ENCODE peak calls at places on chromosomes 5 and 9, in seven cellular contexts. One of them, this sample, is unnamed.

GRCh38 chr5:178155065-178155464 is 1.4 kb upstream of the NHP2 start:
- DNase-seq in NCI-H1417: no peak
- DNase-seq in activated CD4-positive, CD25-positive, alpha-beta regulatory T cell: no peak
- DNase-seq in mesenteric fat pad: no peak
- DNase-seq in DMS 273 treated with DMSO at 0.1 percent for 48 hours: no peak
- DNase-seq in GM04504: no peak
- DNase-seq in C1 segment of cervical spinal cord: no peak
- DNase-seq in this sample: no peak

GRCh38 chr9:88173378-88173999 is 35.2 kb upstream of the SPATA31C2 start:
- DNase-seq in NCI-H1417: peak
- DNase-seq in activated CD4-positive, CD25-positive, alpha-beta regulatory T cell: peak
- DNase-seq in mesenteric fat pad: no peak
- DNase-seq in DMS 273 treated with DMSO at 0.1 percent for 48 hours: peak
- DNase-seq in GM04504: peak
- DNase-seq in C1 segment of cervical spinal cord: no peak
- DNase-seq in this sample: peak

GRCh38 chr9:121503443-121503842 is 3.8 kb upstream of the GGTA1 start:
- DNase-seq in NCI-H1417: no peak
- DNase-seq in activated CD4-positive, CD25-positive, alpha-beta regulatory T cell: no peak
- DNase-seq in mesenteric fat pad: no peak
- DNase-seq in DMS 273 treated with DMSO at 0.1 percent for 48 hours: no peak
- DNase-seq in GM04504: no peak
- DNase-seq in C1 segment of cervical spinal cord: no peak
- DNase-seq in this sample: no peak

GRCh38 chr9:21252727-21253547 is 13.1 kb upstream of the IFNA14 start:
- DNase-seq in NCI-H1417: no peak
- DNase-seq in activated CD4-positive, CD25-positive, alpha-beta regulatory T cell: no peak
- DNase-seq in mesenteric fat pad: no peak
- DNase-seq in DMS 273 treated with DMSO at 0.1 percent for 48 hours: peak
- DNase-seq in GM04504: peak
- DNase-seq in C1 segment of cervical spinal cord: no peak
- DNase-seq in this sample: no peak

GRCh38 chr5:177296581-177296980 is 6.9 kb downstream of the RAB24 start:
- DNase-seq in NCI-H1417: no peak
- DNase-seq in activated CD4-positive, CD25-positive, alpha-beta regulatory T cell: no peak
- DNase-seq in mesenteric fat pad: no peak
- DNase-seq in DMS 273 treated with DMSO at 0.1 percent for 48 hours: no peak
- DNase-seq in GM04504: no peak
- DNase-seq in C1 segment of cervical spinal cord: no peak
- DNase-seq in this sample: no peak

GRCh38 chr5:17436766-17437221 is 61.2 kb upstream of the TAF11L2 start:
- DNase-seq in NCI-H1417: no peak
- DNase-seq in activated CD4-positive, CD25-positive, alpha-beta regulatory T cell: no peak
- DNase-seq in mesenteric fat pad: no peak
- DNase-seq in DMS 273 treated with DMSO at 0.1 percent for 48 hours: no peak
- DNase-seq in GM04504: peak
- DNase-seq in C1 segment of cervical spinal cord: no peak
- DNase-seq in this sample: no peak

GRCh38 chr9:134472256-134472655 is 146.0 kb downstream of the RXRA start:
- DNase-seq in NCI-H1417: no peak
- DNase-seq in activated CD4-positive, CD25-positive, alpha-beta regulatory T cell: no peak
- DNase-seq in mesenteric fat pad: no peak
- DNase-seq in DMS 273 treated with DMSO at 0.1 percent for 48 hours: no peak
- DNase-seq in GM04504: no peak
- DNase-seq in C1 segment of cervical spinal cord: no peak
- DNase-seq in this sample: no peak

GRCh38 chr9:19397845-19398244 is 11.0 kb upstream of the ACER2 start:
- DNase-seq in NCI-H1417: no peak
- DNase-seq in activated CD4-positive, CD25-positive, alpha-beta regulatory T cell: no peak
- DNase-seq in mesenteric fat pad: no peak
- DNase-seq in DMS 273 treated with DMSO at 0.1 percent for 48 hours: no peak
- DNase-seq in GM04504: no peak
- DNase-seq in C1 segment of cervical spinal cord: no peak
- DNase-seq in this sample: no peak

GRCh38 chr9:19922476-19923118 is 133.8 kb upstream of the SLC24A2 start:
- DNase-seq in NCI-H1417: peak
- DNase-seq in activated CD4-positive, CD25-positive, alpha-beta regulatory T cell: no peak
- DNase-seq in mesenteric fat pad: no peak
- DNase-seq in DMS 273 treated with DMSO at 0.1 percent for 48 hours: peak
- DNase-seq in GM04504: peak
- DNase-seq in C1 segment of cervical spinal cord: no peak
- DNase-seq in this sample: peak

GRCh38 chr9:82934949-82935348 is 128.0 kb downstream of the RASEF start:
- DNase-seq in NCI-H1417: no peak
- DNase-seq in activated CD4-positive, CD25-positive, alpha-beta regulatory T cell: no peak
- DNase-seq in mesenteric fat pad: no peak
- DNase-seq in DMS 273 treated with DMSO at 0.1 percent for 48 hours: no peak
- DNase-seq in GM04504: no peak
- DNase-seq in C1 segment of cervical spinal cord: no peak
- DNase-seq in this sample: no peak

GRCh38 chr9:110351009-110351467 is 13.4 kb upstream of the TXNDC8 start:
- DNase-seq in NCI-H1417: no peak
- DNase-seq in activated CD4-positive, CD25-positive, alpha-beta regulatory T cell: no peak
- DNase-seq in mesenteric fat pad: no peak
- DNase-seq in DMS 273 treated with DMSO at 0.1 percent for 48 hours: no peak
- DNase-seq in GM04504: peak
- DNase-seq in C1 segment of cervical spinal cord: no peak
- DNase-seq in this sample: no peak

GRCh38 chr5:137624786-137625349 is 111.0 kb downstream of the KLHL3 start:
- DNase-seq in NCI-H1417: no peak
- DNase-seq in activated CD4-positive, CD25-positive, alpha-beta regulatory T cell: no peak
- DNase-seq in mesenteric fat pad: no peak
- DNase-seq in DMS 273 treated with DMSO at 0.1 percent for 48 hours: no peak
- DNase-seq in GM04504: no peak
- DNase-seq in C1 segment of cervical spinal cord: no peak
- DNase-seq in this sample: no peak

GRCh38 chr5:68460147-68460760 is 244.7 kb downstream of the PIK3R1 start:
- DNase-seq in NCI-H1417: peak
- DNase-seq in activated CD4-positive, CD25-positive, alpha-beta regulatory T cell: peak
- DNase-seq in mesenteric fat pad: no peak
- DNase-seq in DMS 273 treated with DMSO at 0.1 percent for 48 hours: no peak
- DNase-seq in GM04504: no peak
- DNase-seq in C1 segment of cervical spinal cord: no peak
- DNase-seq in this sample: peak

GRCh38 chr5:171984748-171985419 is 21.6 kb downstream of the FBXW11 start:
- DNase-seq in NCI-H1417: no peak
- DNase-seq in activated CD4-positive, CD25-positive, alpha-beta regulatory T cell: no peak
- DNase-seq in mesenteric fat pad: no peak
- DNase-seq in DMS 273 treated with DMSO at 0.1 percent for 48 hours: no peak
- DNase-seq in GM04504: peak
- DNase-seq in C1 segment of cervical spinal cord: no peak
- DNase-seq in this sample: no peak

GRCh38 chr5:3181641-3182040 is 414.0 kb upstream of the IRX1 start:
- DNase-seq in NCI-H1417: no peak
- DNase-seq in activated CD4-positive, CD25-positive, alpha-beta regulatory T cell: no peak
- DNase-seq in mesenteric fat pad: no peak
- DNase-seq in DMS 273 treated with DMSO at 0.1 percent for 48 hours: no peak
- DNase-seq in GM04504: no peak
- DNase-seq in C1 segment of cervical spinal cord: no peak
- DNase-seq in this sample: no peak

GRCh38 chr5:129216001-129216400 is 121.5 kb downstream of the ISOC1 start:
- DNase-seq in NCI-H1417: no peak
- DNase-seq in activated CD4-positive, CD25-positive, alpha-beta regulatory T cell: no peak
- DNase-seq in mesenteric fat pad: no peak
- DNase-seq in DMS 273 treated with DMSO at 0.1 percent for 48 hours: no peak
- DNase-seq in GM04504: no peak
- DNase-seq in C1 segment of cervical spinal cord: no peak
- DNase-seq in this sample: no peak

GRCh38 chr9:34240021-34240420 is 61.2 kb downstream of the UBAP1 start:
- DNase-seq in NCI-H1417: no peak
- DNase-seq in activated CD4-positive, CD25-positive, alpha-beta regulatory T cell: no peak
- DNase-seq in mesenteric fat pad: no peak
- DNase-seq in DMS 273 treated with DMSO at 0.1 percent for 48 hours: no peak
- DNase-seq in GM04504: no peak
- DNase-seq in C1 segment of cervical spinal cord: no peak
- DNase-seq in this sample: no peak